ENCODE peak calls at places on chromosomes 16 and 17, in six cellular contexts. J is K562, P is HCT116, L is HepG2, D is H1, Q is GM12878. K is an unnamed sample. For H3K9me3, the result is how much of the 10 kb centered on the place peaks cover.

GRCh38 chr17:77246110-77247047 is 105.6 kb downstream of the SEC14L1 start:
- DNase-seq in D (no peak), P (no peak), L (no peak), J (no peak), Q (no peak), K (no peak)

GRCh38 chr16:84065536-84066132 is 23.0 kb upstream of the SLC38A8 start:
- DNase-seq in J (peak), L (peak), P (peak), D (no peak), Q (no peak), K (peak)

GRCh38 chr16:20504418-20504817 is 53.1 kb downstream of the ACSM2A start:
- DNase-seq in J (no peak), L (no peak), D (no peak), Q (no peak), P (no peak), K (no peak)

GRCh38 chr16:77557385-77557784 is 122.6 kb upstream of the ADAMTS18 start:
- DNase-seq in Q (no peak), D (no peak), P (no peak), L (no peak), J (no peak), K (no peak)

GRCh38 chr17:61770043-61770442 is 93.3 kb downstream of the BRIP1 start:
- DNase-seq in L (no peak), J (no peak), D (no peak), P (no peak), Q (no peak), K (no peak)

GRCh38 chr17:17413821-17414220 is 63.0 kb upstream of the MED9 start:
- DNase-seq in L (no peak), Q (no peak), J (no peak), P (no peak), D (no peak), K (no peak)

GRCh38 chr17:74303300-74303699 is 22.7 kb upstream of the KIF19 start:
- DNase-seq in D (no peak), L (no peak), Q (no peak), J (no peak), P (no peak), K (no peak)

GRCh38 chr16:77299395-77299794 is 100.2 kb downstream of the SYCE1L start:
- DNase-seq in P (no peak), D (no peak), Q (peak), L (no peak), J (no peak), K (no peak)

GRCh38 chr16:50697881-50698767 is 4.7 kb downstream of the NOD2 start:
- DNase-seq in P (no peak), L (no peak), Q (peak), D (no peak), J (no peak), K (no peak)

GRCh38 chr16:14071576-14072271 is 605 bp downstream of the MRTFB start:
- DNase-seq in D (peak), P (no peak), J (no peak), Q (no peak), L (peak), K (no peak)

GRCh38 chr17:77125432-77125901 is 15.3 kb upstream of the SEC14L1 start:
- DNase-seq in D (no peak), J (no peak), P (peak), L (peak), Q (no peak), K (no peak)

GRCh38 chr16:1727651-1728624 is 21.9 kb downstream of the MAPK8IP3 start:
- DNase-seq in J (no peak), Q (no peak), L (no peak), P (no peak), D (no peak), K (no peak)

GRCh38 chr16:1731603-1732002 is 25.6 kb downstream of the MAPK8IP3 start:
- DNase-seq in D (no peak), P (no peak), Q (no peak), L (no peak), J (no peak), K (no peak)

GRCh38 chr16:1729026-1729425 is 23.0 kb downstream of the MAPK8IP3 start:
- DNase-seq in D (no peak), Q (no peak), P (no peak), J (no peak), L (no peak), K (no peak)

GRCh38 chr16:1731073-1731472 is 25.1 kb downstream of the MAPK8IP3 start:
- DNase-seq in D (no peak), J (no peak), L (no peak), Q (no peak), P (no peak), K (no peak)

GRCh38 chr16:1729445-1729844 is 23.4 kb downstream of the MAPK8IP3 start:
- DNase-seq in L (no peak), P (no peak), Q (no peak), J (no peak), D (no peak), K (no peak)
- TF ChIP-seq ZNF274 in L (no peak), P (no peak), Q (no peak), J (no peak), D (no peak), K (no peak)

DNA sequence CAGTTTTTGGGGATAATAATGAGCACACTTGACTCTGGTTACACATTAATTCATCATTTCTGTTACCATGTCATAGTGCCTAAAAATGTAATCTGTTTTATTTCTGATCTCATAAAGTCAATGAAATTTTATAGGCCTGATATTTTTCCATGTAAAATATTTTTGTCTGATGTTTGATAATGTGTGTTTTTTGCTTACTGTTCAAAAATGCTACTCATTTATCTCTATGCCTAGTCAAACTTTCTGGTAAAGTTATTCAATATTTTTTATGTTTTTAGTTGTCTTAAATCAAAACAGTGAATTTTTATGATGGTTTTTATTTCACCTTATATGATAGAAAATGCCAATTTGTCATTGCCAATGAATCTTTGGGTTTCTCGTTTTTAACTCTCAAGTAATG is 147.0 kb downstream of the AHSP start:
- DNase-seq in D (no peak), P (no peak), Q (no peak), L (no peak), J (no peak), K (no peak)
- H3K9me3 ChIP-seq in D (half or more), P (under half), Q (under half), L (under half), J (under half), K (under half)

GRCh38 chr16:66959645-66960177 is 1.4 kb upstream of the CES3 start:
- DNase-seq in P (no peak), D (no peak), Q (no peak), J (no peak), L (no peak), K (no peak)
- TF ChIP-seq ZNF274 in P (no peak), D (no peak), Q (no peak), J (no peak), L (no peak), K (no peak)

DNA sequence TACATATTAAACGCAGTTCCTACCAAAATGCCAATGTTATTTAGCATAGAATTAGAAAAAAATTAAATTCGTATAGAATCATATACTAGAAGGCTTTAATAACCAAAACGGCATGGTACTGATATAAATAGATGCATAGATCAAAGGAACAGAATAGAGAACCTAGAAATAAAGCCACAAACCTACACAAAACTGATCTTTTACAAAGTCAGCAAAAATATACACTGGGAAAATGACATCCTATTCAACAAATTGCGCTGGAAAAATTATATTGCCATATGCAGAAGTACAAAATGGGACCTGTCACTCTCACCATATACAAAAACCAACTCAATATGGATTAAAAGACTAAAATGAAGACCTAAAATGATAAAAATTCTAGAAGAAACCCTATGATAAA is 1882.6 kb downstream of the TP53TG3F start:
- DNase-seq in P (no peak), Q (no peak), D (no peak), J (no peak), L (no peak), K (no peak)
- H3K9me3 ChIP-seq in P (under half), Q (under half), D (under half), J (under half), L (half or more), K (under half)

GRCh38 chr17:19264277-19264676 is 27.1 kb downstream of the EPN2 start:
- DNase-seq in P (no peak), Q (no peak), J (no peak), D (no peak), L (no peak), K (no peak)
- TF ChIP-seq ZNF274 in P (no peak), Q (no peak), J (no peak), D (no peak), L (no peak), K (no peak)

GRCh38 chr16:69485816-69486215 is 61.4 kb downstream of the CYB5B start:
- DNase-seq in Q (no peak), L (no peak), D (no peak), P (no peak), J (no peak), K (no peak)

GRCh38 chr16:69485361-69485760 is 60.9 kb downstream of the CYB5B start:
- DNase-seq in P (no peak), Q (no peak), D (no peak), L (no peak), J (no peak), K (no peak)

GRCh38 chr16:69481901-69482341 is 57.5 kb downstream of the CYB5B start:
- DNase-seq in L (no peak), D (no peak), P (no peak), J (peak), Q (no peak), K (no peak)

GRCh38 chr16:69482410-69482951 is 58.1 kb downstream of the CYB5B start:
- DNase-seq in J (no peak), P (no peak), L (no peak), D (no peak), Q (no peak), K (no peak)

GRCh38 chr16:69483611-69484010 is 59.2 kb downstream of the CYB5B start:
- DNase-seq in L (no peak), D (no peak), Q (no peak), J (no peak), P (no peak), K (no peak)
- H3K9me3 ChIP-seq in L (under half), D (under half), Q (under half), J (under half), P (under half), K (under half)

GRCh38 chr17:35846055-35846809 is 22.5 kb downstream of the HEATR9 start:
- DNase-seq in L (no peak), J (no peak), D (no peak), Q (no peak), P (no peak), K (no peak)

GRCh38 chr17:35847633-35848373 is 20.9 kb downstream of the HEATR9 start:
- DNase-seq in Q (no peak), D (no peak), P (no peak), J (no peak), L (no peak), K (no peak)

GRCh38 chr17:35844547-35844946 is 24.1 kb downstream of the HEATR9 start:
- DNase-seq in J (no peak), L (no peak), D (no peak), P (no peak), Q (no peak), K (no peak)

GRCh38 chr17:35849469-35850348 is 19.0 kb downstream of the HEATR9 start:
- DNase-seq in L (peak), D (peak), Q (peak), J (peak), P (peak), K (peak)

DNA sequence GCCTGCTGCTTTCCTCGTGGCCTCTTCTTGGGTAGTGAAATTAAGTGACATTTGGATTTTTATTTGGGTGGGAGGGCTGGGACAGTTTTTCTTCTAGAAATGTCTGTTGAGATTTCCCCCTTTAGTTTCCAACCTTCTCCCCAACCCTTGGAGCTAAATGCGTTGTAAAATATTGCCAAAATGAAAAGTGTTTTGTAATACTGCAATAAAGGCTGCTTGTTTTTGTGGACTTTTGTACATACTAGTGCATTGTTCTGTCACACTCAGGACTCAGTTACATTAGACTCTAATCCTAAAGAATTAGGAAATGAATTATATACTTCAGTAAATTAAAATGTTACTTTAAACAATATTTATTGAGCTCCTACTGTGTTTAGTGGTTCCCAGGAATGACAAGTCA is 21.7 kb downstream of the HEATR9 start:
- DNase-seq in Q (no peak), D (no peak), L (no peak), P (no peak), J (no peak), K (no peak)
- TF ChIP-seq ZNF274 in Q (no peak), D (no peak), L (no peak), P (no peak), J (no peak), K (no peak)

DNA sequence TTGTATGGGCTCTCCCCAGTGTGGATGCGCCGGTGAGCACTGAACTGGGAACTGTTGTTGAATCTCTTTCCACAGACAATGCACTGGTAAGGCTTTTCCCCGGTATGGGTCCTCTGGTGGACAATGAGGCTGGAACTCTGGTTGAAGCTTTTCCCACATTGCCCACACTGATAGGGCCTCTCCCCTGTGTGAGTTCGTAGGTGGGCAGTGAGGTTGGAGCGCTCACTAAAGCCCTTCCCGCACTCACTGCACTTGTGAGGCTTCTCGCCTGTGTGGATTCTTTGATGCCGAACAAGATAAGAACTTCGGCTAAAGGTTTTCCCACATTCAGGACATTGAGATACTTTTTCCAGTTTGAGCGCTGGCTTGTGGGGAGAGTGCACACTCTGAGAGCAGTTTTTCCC is 17.8 kb downstream of the ZSCAN32 start:
- DNase-seq in J (no peak), Q (no peak), D (no peak), L (no peak), P (no peak), K (no peak)
- H3K9me3 ChIP-seq in J (under half), Q (half or more), D (half or more), L (under half), P (under half), K (half or more)

GRCh38 chr17:8289103-8289397 is 580 bp downstream of the RANGRF start:
- DNase-seq in J (no peak), P (peak), Q (no peak), L (no peak), D (peak), K (no peak)
- TF ChIP-seq ZNF274 in J (no peak), P (no peak), Q (no peak), L (no peak), D (no peak), K (no peak)

K was measured in NT2/D1.